ENCODE peak calls at places on chromosome 1, in nine cellular contexts. L is GM20000; S is transverse colon; A is M059J; P is H9; I is Right ventricle myocardium superior; E is mucosa of gallbladder; M is activated CD4-positive, alpha-beta T cell treated with anti-CD3 and anti-CD28 coated beads, Interleukin-2, amount 50 U/mL, for 48 hours; W is WTC11. N is an unnamed sample.

GRCh38 chr1:47436979-47437517 is 796 bp upstream of the FOXD2 start:
- DNase-seq in L (no peak), S (no peak), A (peak; percentile 49), P (no peak), I (peak; percentile 58), E (no peak), M (no peak), W (no peak), N (no peak)

GRCh38 chr1:19772053-19772452 is 27.7 kb downstream of the TMCO4 start:
- DNase-seq in L (no peak), S (no peak), A (no peak), P (no peak), I (no peak), E (no peak), M (no peak), W (peak; percentile 40), N (no peak)

GRCh38 chr1:226644541-226645176 is 94.4 kb downstream of the ITPKB start:
- DNase-seq in L (no peak), S (no peak), A (peak; percentile 47), P (no peak), I (peak; percentile 28), E (no peak), M (no peak), W (no peak), N (no peak)

GRCh38 chr1:206000641-206001339 is 2.4 kb downstream of the RAB7B start:
- DNase-seq in L (no peak), S (no peak), A (peak; percentile 59), P (peak; percentile 22), I (no peak), E (no peak), M (peak; percentile 64), W (peak; percentile 5), N (no peak)

GRCh38 chr1:64220241-64220640 is 16.8 kb downstream of the UBE2U start:
- DNase-seq in L (no peak), S (no peak), A (no peak), P (no peak), I (no peak), E (no peak), M (no peak), W (no peak), N (no peak)

GRCh38 chr1:31572323-31573104 is 3.8 kb upstream of the TINAGL1 start:
- DNase-seq in L (no peak), S (no peak), A (no peak), P (no peak), I (no peak), E (peak; percentile 9), M (no peak), W (no peak), N (no peak)

GRCh38 chr1:222736972-222737371 is at the start of gene FAM177B:
- DNase-seq in L (no peak), S (no peak), A (peak; percentile 20), P (no peak), I (no peak), E (peak; percentile 46), M (no peak), W (no peak), N (no peak)

GRCh38 chr1:44847786-44848185 is 4.7 kb upstream of the PTCH2 start:
- DNase-seq in L (no peak), S (no peak), A (no peak), P (no peak), I (no peak), E (no peak), M (no peak), W (no peak), N (no peak)

GRCh38 chr1:179169616-179170467 is 59.6 kb downstream of the ABL2 start:
- DNase-seq in L (no peak), S (no peak), A (peak; percentile 80), P (no peak), I (no peak), E (no peak), M (no peak), W (no peak), N (no peak)

GRCh38 chr1:184624626-184625025 is 130.0 kb downstream of the EDEM3 start:
- DNase-seq in L (no peak), S (no peak), A (peak; percentile 59), P (no peak), I (no peak), E (no peak), M (no peak), W (no peak), N (no peak)

GRCh38 chr1:226135059-226135651 is 51.4 kb downstream of the ACBD3 start:
- DNase-seq in L (no peak), S (peak; percentile 81), A (peak; percentile 50), P (no peak), I (peak; percentile 73), E (peak; percentile 62), M (no peak), W (no peak), N (no peak)

GRCh38 chr1:91842056-91842455 is 43.9 kb downstream of the TGFBR3 start:
- DNase-seq in L (no peak), S (no peak), A (no peak), P (no peak), I (no peak), E (no peak), M (no peak), W (no peak), N (no peak)

GRCh38 chr1:8189931-8190483 is 127.9 kb upstream of the SLC45A1 start:
- DNase-seq in L (no peak), S (no peak), A (peak; percentile 75), P (no peak), I (peak; percentile 13), E (no peak), M (no peak), W (no peak), N (no peak)

GRCh38 chr1:165949335-165950130 is 122.1 kb downstream of the UCK2 start:
- DNase-seq in L (no peak), S (no peak), A (peak; percentile 15), P (peak; percentile 56), I (no peak), E (no peak), M (no peak), W (peak; percentile 71), N (no peak)

GRCh38 chr1:182410620-182411273 is 10.3 kb upstream of the TEDDM1 start:
- DNase-seq in L (no peak), S (no peak), A (no peak), P (no peak), I (no peak), E (no peak), M (no peak), W (no peak), N (no peak)

GRCh38 chr1:244347942-244348341 is 103.8 kb downstream of the ADSS2 start:
- DNase-seq in L (no peak), S (peak; percentile 59), A (peak; percentile 85), P (no peak), I (no peak), E (no peak), M (no peak), W (no peak), N (no peak)